ENCODE peak calls at places on chromosomes 4 and X, in seven cellular contexts. I is IMR-90, U is mesendoderm, P is trophoblast cell, R is mesenchymal stem cell, Q is H1, L is neuronal stem cell. W is an unnamed sample.

GRCh38 chr4:115944146-115944905 is 830.9 kb upstream of the NDST4 start:
- DNase-seq in I (no peak), U (peak; percentile 5), P (no peak), R (no peak), Q (no peak), L (no peak), W (no peak)

GRCh38 chr4:168723020-168723419 is 226.2 kb downstream of the PALLD start:
- DNase-seq in I (peak; percentile 75), U (no peak), P (no peak), R (peak; percentile 59), Q (no peak), L (no peak), W (no peak)

GRCh38 chrX:51024106-51024696 is 113.7 kb downstream of the BMP15 start:
- DNase-seq in I (no peak), U (no peak), P (no peak), R (no peak), Q (no peak), L (no peak), W (no peak)

GRCh38 chr4:144709793-144710525 is 64.0 kb downstream of the HHIP start:
- DNase-seq in I (peak; percentile 66), U (peak; percentile 42), P (no peak), R (no peak), Q (no peak), L (no peak), W (no peak)

GRCh38 chr4:95732061-95732460 is 107.8 kb upstream of the PDHA2 start:
- DNase-seq in I (no peak), U (no peak), P (no peak), R (peak; percentile 40), Q (no peak), L (no peak), W (no peak)

GRCh38 chr4:83890816-83891215 is 354.9 kb downstream of the GPAT3 start:
- DNase-seq in I (no peak), U (no peak), P (peak; percentile 21), R (no peak), Q (no peak), L (no peak), W (no peak)

GRCh38 chr4:23822181-23822580 is 67.7 kb downstream of the PPARGC1A start:
- DNase-seq in I (peak; percentile 26), U (peak; percentile 78), P (no peak), R (no peak), Q (no peak), L (no peak), W (no peak)

GRCh38 chr4:47852121-47852520 is 14.3 kb upstream of the CORIN start:
- DNase-seq in I (peak; percentile 92), U (no peak), P (no peak), R (peak; percentile 44), Q (no peak), L (no peak), W (no peak)

GRCh38 chr4:147019061-147019460 is 73.4 kb upstream of the TTC29 start:
- DNase-seq in I (peak; percentile 56), U (peak; percentile 64), P (peak; percentile 60), R (peak; percentile 65), Q (peak; percentile 77), L (peak; percentile 32), W (peak; percentile 55)

GRCh38 chrX:43840265-43840664 is 42.0 kb downstream of the MAOB start:
- DNase-seq in I (no peak), U (no peak), P (no peak), R (no peak), Q (no peak), L (no peak), W (no peak)
- H3K23ac ChIP-seq in I (no peak overlapping the region), U (no peak overlapping the region), P (no peak overlapping the region), R (no peak overlapping the region), Q (no peak overlapping the region), L (no peak overlapping the region), W (no peak overlapping the region)

DNA sequence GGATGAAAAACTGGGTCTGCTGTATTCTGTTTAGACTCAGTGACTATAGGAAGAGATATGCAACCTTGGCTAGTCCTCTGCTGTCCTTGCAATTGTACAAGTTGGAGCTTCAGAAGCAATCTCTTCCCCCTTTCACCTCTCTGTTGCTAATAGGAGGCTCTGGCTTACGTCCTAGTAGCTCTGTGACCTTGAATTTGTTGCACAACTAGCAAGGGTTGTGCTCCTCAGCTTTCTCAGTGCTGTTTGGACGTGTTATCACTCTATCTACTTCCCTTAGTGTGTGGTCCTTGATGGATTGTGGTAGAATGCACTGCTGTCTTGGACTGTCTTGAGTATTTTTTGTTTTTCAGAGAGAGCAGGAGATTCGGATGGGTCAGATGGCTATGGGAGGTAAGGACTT is 3.4 kb upstream of the ITGB1BP2 start:
- DNase-seq in I (no peak), U (no peak), P (no peak), R (peak; percentile 28), Q (no peak), L (no peak), W (no peak)
- H3K23ac ChIP-seq in I (no peak overlapping the region), U (no peak overlapping the region), P (no peak overlapping the region), R (no peak overlapping the region), Q (no peak overlapping the region), L (no peak overlapping the region), W (no peak overlapping the region)

GRCh38 chrX:71629467-71629866 is 11.2 kb upstream of the CXCR3 start:
- DNase-seq in I (no peak), U (no peak), P (no peak), R (no peak), Q (no peak), L (no peak), W (no peak)
- H3K23ac ChIP-seq in I (no peak overlapping the region), U (no peak overlapping the region), P (no peak overlapping the region), R (no peak overlapping the region), Q (no peak overlapping the region), L (no peak overlapping the region), W (no peak overlapping the region)

GRCh38 chrX:78514852-78515251 is 144.3 kb downstream of the RTL3 start:
- DNase-seq in I (no peak), U (peak; percentile 79), P (no peak), R (no peak), Q (peak; percentile 52), L (peak; percentile 59), W (peak; percentile 76)

GRCh38 chrX:78517124-78517523 is 142.0 kb downstream of the RTL3 start:
- DNase-seq in I (no peak), U (no peak), P (peak; percentile 18), R (no peak), Q (no peak), L (no peak), W (no peak)

DNA sequence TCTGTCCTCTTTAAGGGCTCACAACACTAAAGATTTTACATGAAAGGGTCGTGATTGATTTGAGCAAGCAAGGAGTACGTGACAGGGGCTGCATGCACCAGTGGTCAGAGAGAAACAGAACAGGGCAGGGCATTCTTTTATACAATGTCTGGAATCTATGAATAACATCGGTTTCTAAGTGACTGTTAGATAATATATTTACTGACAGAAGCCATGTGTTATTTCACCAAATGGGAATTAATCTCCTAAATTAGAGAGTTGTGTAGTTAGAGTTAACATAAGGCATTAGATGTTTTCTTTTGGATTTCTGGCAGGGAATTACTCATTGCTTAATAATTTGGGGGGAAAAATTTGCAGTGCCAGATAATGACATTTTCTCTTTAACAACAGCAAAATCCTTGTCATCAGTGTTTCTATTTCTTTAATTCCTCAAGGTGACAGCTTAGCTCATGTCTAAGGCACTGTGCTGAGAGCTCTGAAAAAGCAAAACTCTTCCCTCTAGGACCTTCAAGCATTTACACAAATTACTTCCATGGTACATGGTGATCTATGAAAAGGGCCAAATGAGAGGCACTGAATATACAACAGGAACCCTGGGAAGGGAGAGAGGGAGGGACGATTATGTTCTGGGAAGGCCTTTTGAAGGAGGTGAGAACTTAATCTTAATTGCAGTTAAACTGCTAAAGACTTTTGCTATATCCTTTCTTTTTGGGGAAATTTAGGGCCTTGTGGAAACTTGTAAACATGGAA is 145.0 kb downstream of the RTL3 start:
- DNase-seq in I (no peak), U (no peak), P (no peak), R (no peak), Q (no peak), L (no peak), W (no peak)
- H3K23ac ChIP-seq in I (no peak overlapping the region), U (no peak overlapping the region), P (no peak overlapping the region), R (no peak overlapping the region), Q (no peak overlapping the region), L (no peak overlapping the region), W (no peak overlapping the region)

W was measured in H9.